ENCODE peak calls at places on chromosomes 4 and X, in seven cellular contexts. M is body of pancreas, U is activated gamma-delta T cell, S is NCI-H1930, D is anterior cingulate cortex, I is NCI-H1436 treated with DMSO at 0.1 percent for 48 hours, L is H9. J is an unnamed sample.

GRCh38 chr4:113411496-113411938 is 350.0 kb downstream of the CAMK2D start:
- DNase-seq in L (no peak), M (no peak), S (no peak), D (no peak), I (peak; percentile 18), U (no peak), J (no peak)

GRCh38 chrX:2638279-2638678 is 52.8 kb upstream of the CD99 start:
- DNase-seq in M (no peak), S (no peak), I (no peak), D (no peak), U (no peak), L (no peak), J (no peak)

GRCh38 chrX:43559643-43560042 is 96.5 kb upstream of the MAOA start:
- DNase-seq in D (peak; percentile 2), I (no peak), S (peak; percentile 0), U (no peak), L (peak; percentile 77), M (peak; percentile 54), J (peak; percentile 32)

GRCh38 chr4:3817561-3817960 is 51.4 kb downstream of the ADRA2C start:
- DNase-seq in D (no peak), M (no peak), S (no peak), I (no peak), L (no peak), U (no peak), J (no peak)

GRCh38 chrX:48971325-48972213 is at the start of gene KCND1:
- DNase-seq in U (no peak), L (peak; percentile 77), M (peak; percentile 30), I (peak; percentile 0), D (peak; percentile 2), S (no peak), J (no peak)

GRCh38 chr4:174156239-174156826 is 127.1 kb downstream of the FBXO8 start:
- DNase-seq in I (no peak), L (no peak), U (no peak), M (no peak), D (no peak), S (no peak), J (peak; percentile 10)

GRCh38 chr4:98778206-98778605 is 119.8 kb upstream of the TSPAN5 start:
- DNase-seq in S (no peak), D (no peak), L (no peak), M (no peak), I (no peak), U (no peak), J (no peak)

GRCh38 chr4:48247142-48247877 is 22.3 kb downstream of the TEC start:
- DNase-seq in L (no peak), S (no peak), M (no peak), I (no peak), D (no peak), U (no peak), J (peak; percentile 17)

GRCh38 chrX:13094780-13095425 is 50.5 kb upstream of the FAM9C start:
- DNase-seq in M (no peak), S (no peak), D (no peak), L (no peak), I (no peak), U (no peak), J (no peak)

GRCh38 chr4:13540446-13541175 is 3.7 kb downstream of the NKX3-2 start:
- DNase-seq in L (peak; percentile 32), D (no peak), I (no peak), U (no peak), M (no peak), S (no peak), J (no peak)

GRCh38 chrX:133928365-133928764 is 57.0 kb downstream of the GPC3 start:
- DNase-seq in M (no peak), I (no peak), L (no peak), S (no peak), D (no peak), U (no peak), J (no peak)

GRCh38 chr4:113919611-113920010 is 59.8 kb downstream of the ARSJ start:
- DNase-seq in D (no peak), U (no peak), S (no peak), I (no peak), M (no peak), L (no peak), J (no peak)

GRCh38 chr4:150960079-150960478 is 55.0 kb downstream of the LRBA start:
- DNase-seq in S (no peak), M (no peak), I (no peak), L (no peak), D (no peak), U (no peak), J (no peak)

GRCh38 chr4:54709281-54709854 is 51.6 kb downstream of the KIT start:
- DNase-seq in U (no peak), I (no peak), L (no peak), S (no peak), M (no peak), D (no peak), J (no peak)

GRCh38 chr4:76147454-76148141 is 599 bp downstream of the NUP54 start:
- DNase-seq in L (peak; percentile 94), D (peak; percentile 16), U (no peak), M (no peak), I (no peak), S (peak; percentile 40), J (peak; percentile 51)

J was measured in RPMI8226.